ENCODE peak calls at places on chromosomes 3 and 15, in five cellular contexts. V is stimulated activated CD8-positive, alpha-beta memory T cell treated with anti-CD3 and anti-CD28 coated beads, Interleukin-15, amount 100 ng/mL, for 48 hours; O is GM12891; R is NCI-H2029 treated with DMSO at 0.1 percent for 48 hours; K is NCI-H2081. N is an unnamed sample.

GRCh38 chr15:29674661-29675533 is 147.4 kb downstream of the TJP1 start:
- DNase-seq in K (no peak), O (no peak), V (no peak), R (no peak), N (no peak)

GRCh38 chr15:61499371-61499770 is 270.3 kb upstream of the RORA start:
- DNase-seq in V (no peak), K (no peak), R (no peak), O (no peak), N (no peak)

GRCh38 chr3:11477286-11477935 is 166.3 kb downstream of the VGLL4 start:
- DNase-seq in K (no peak), R (no peak), O (no peak), V (no peak), N (no peak)

GRCh38 chr3:19931767-19932188 is 2.2 kb downstream of the EFHB start:
- DNase-seq in R (no peak), V (no peak), O (no peak), K (no peak), N (peak; percentile 5)

GRCh38 chr3:99952306-99952705 is 134.6 kb downstream of the CMSS1 start:
- DNase-seq in R (no peak), V (no peak), K (no peak), O (no peak), N (no peak)

GRCh38 chr15:70765504-70766281 is 2.3 kb upstream of the UACA start:
- DNase-seq in K (no peak), V (no peak), O (no peak), R (no peak), N (no peak)

GRCh38 chr3:99699841-99700240 is 61.4 kb downstream of the COL8A1 start:
- DNase-seq in O (no peak), R (no peak), V (no peak), K (no peak), N (no peak)

GRCh38 chr3:73653877-73654276 is 29.1 kb upstream of the PDZRN3 start:
- DNase-seq in V (no peak), R (no peak), K (no peak), O (no peak), N (no peak)

GRCh38 chr3:184262166-184262926 is 993 bp upstream of the CAMK2N2 start:
- DNase-seq in R (peak; percentile 9), O (no peak), V (no peak), K (peak; percentile 91), N (no peak)

GRCh38 chr15:38354321-38354929 is 99.5 kb upstream of the FAM98B start:
- DNase-seq in V (peak; percentile 12), O (no peak), K (peak; percentile 58), R (peak; percentile 0), N (no peak)

GRCh38 chr3:114660124-114660523 is 366.3 kb downstream of the TIGIT start:
- DNase-seq in O (no peak), K (no peak), R (no peak), V (no peak), N (no peak)

GRCh38 chr15:65092046-65092770 is 15.7 kb downstream of the KBTBD13 start:
- DNase-seq in O (no peak), R (no peak), K (no peak), V (no peak), N (no peak)

GRCh38 chr3:29644261-29644660 is 363.4 kb downstream of the RBMS3 start:
- DNase-seq in K (no peak), R (no peak), O (no peak), V (no peak), N (no peak)

GRCh38 chr3:129936757-129937156 is 37.8 kb upstream of the TRH start:
- DNase-seq in K (peak; percentile 56), R (no peak), O (no peak), V (no peak), N (no peak)

GRCh38 chr3:133857767-133858166 is 37.9 kb downstream of the RAB6B start:
- DNase-seq in R (no peak), V (no peak), K (no peak), O (no peak), N (no peak)

GRCh38 chr3:2810723-2811122 is 299.5 kb downstream of the IL5RA start:
- DNase-seq in K (no peak), O (no peak), R (no peak), V (no peak), N (no peak)

GRCh38 chr15:100199711-100200286 is 142.0 kb downstream of the ADAMTS17 start:
- DNase-seq in R (no peak), K (no peak), V (no peak), O (no peak), N (no peak)

GRCh38 chr3:136667081-136667480 is 85.1 kb downstream of the STAG1 start:
- DNase-seq in K (no peak), V (no peak), R (no peak), O (no peak), N (no peak)

GRCh38 chr3:129934234-129935123 is 40.0 kb upstream of the TRH start:
- DNase-seq in V (no peak), R (no peak), K (peak; percentile 38), O (peak; percentile 27), N (no peak)

GRCh38 chr3:13193320-13194284 is 120.4 kb upstream of the IQSEC1 start:
- DNase-seq in K (no peak), V (no peak), O (no peak), R (no peak), N (no peak)

GRCh38 chr3:30222436-30222835 is 384.0 kb upstream of the TGFBR2 start:
- DNase-seq in K (no peak), O (no peak), V (no peak), R (no peak), N (no peak)

GRCh38 chr3:171770689-171771620 is 39.3 kb downstream of the PLD1 start:
- DNase-seq in V (no peak), O (no peak), K (no peak), R (peak; percentile 32), N (no peak)

GRCh38 chr3:70090322-70090913 is 90.9 kb downstream of the SAMMSON start:
- DNase-seq in O (no peak), K (peak; percentile 25), R (no peak), V (no peak), N (no peak)

GRCh38 chr3:54835701-54836100 is 92.2 kb downstream of the LRTM1 start:
- DNase-seq in K (no peak), O (no peak), V (no peak), R (no peak), N (no peak)

GRCh38 chr3:4507010-4507596 is 14.0 kb downstream of the ITPR1 start:
- DNase-seq in K (no peak), R (no peak), V (no peak), O (no peak), N (no peak)

GRCh38 chr3:161548301-161548700 is 51.7 kb downstream of the OTOL1 start:
- DNase-seq in K (peak; percentile 64), R (no peak), O (no peak), V (no peak), N (no peak)

GRCh38 chr3:46947981-46948791 is 28.4 kb downstream of the CCDC12 start:
- DNase-seq in K (no peak), V (peak; percentile 43), O (no peak), R (peak; percentile 44), N (peak; percentile 76)

GRCh38 chr15:91017716-91018115 is 4.7 kb downstream of the VPS33B start:
- DNase-seq in R (no peak), O (no peak), K (no peak), V (no peak), N (no peak)

GRCh38 chr15:94234300-94234699 is 2.9 kb downstream of the MCTP2 start:
- DNase-seq in K (no peak), V (peak; percentile 64), R (no peak), O (no peak), N (peak; percentile 21)

GRCh38 chr3:55701997-55702396 is 214.9 kb upstream of the WNT5A start:
- DNase-seq in R (no peak), K (peak; percentile 52), V (no peak), O (no peak), N (no peak)

GRCh38 chr15:41855121-41855941 is 16.7 kb downstream of the PLA2G4B start:
- DNase-seq in K (no peak), O (no peak), R (no peak), V (no peak), N (no peak)

GRCh38 chr15:99953886-99954285 is 220.6 kb upstream of the LYSMD4 start:
- DNase-seq in K (no peak), R (no peak), V (no peak), O (no peak), N (no peak)

GRCh38 chr3:119998166-119998565 is 96.1 kb downstream of the GSK3B start:
- DNase-seq in V (no peak), O (no peak), K (no peak), R (no peak), N (no peak)

GRCh38 chr3:196012481-196012880 is 69.4 kb downstream of the TFRC start:
- DNase-seq in V (no peak), R (no peak), O (no peak), K (no peak), N (no peak)